ENCODE peak calls at places on chromosomes 11 and 22, in seven cellular contexts. F, B, L, S, D, N and Z are unnamed samples.

GRCh38 chr11:1301220-1302000 is 8.0 kb downstream of the TOLLIP start:
- DNase-seq in L (no peak), D (no peak), B (peak), F (no peak), N (no peak), S (peak), Z (no peak)

GRCh38 chr11:1628506-1629325 is 859 bp upstream of the KRTAP5-5 start:
- DNase-seq in D (peak), L (no peak), S (peak), F (peak), N (no peak), B (peak), Z (peak)

GRCh38 chr22:22037229-22037628 is 54.6 kb upstream of the TOP3B start:
- DNase-seq in N (no peak), S (no peak), D (no peak), F (no peak), B (no peak), L (no peak), Z (peak)

GRCh38 chr22:37225481-37225880 is 13.2 kb upstream of the SSTR3 start:
- DNase-seq in B (no peak), N (no peak), L (no peak), S (no peak), F (no peak), D (no peak), Z (no peak)

GRCh38 chr11:133843454-133843987 is 1.8 kb downstream of the SPATA19 start:
- DNase-seq in B (no peak), L (no peak), F (no peak), N (no peak), D (no peak), S (no peak), Z (no peak)

GRCh38 chr22:46085831-46086576 is 64.3 kb upstream of the PPARA start:
- DNase-seq in D (peak), F (no peak), N (no peak), L (peak), S (no peak), B (peak), Z (no peak)

GRCh38 chr22:37254206-37254866 is 10.3 kb upstream of the RAC2 start:
- DNase-seq in D (no peak), N (no peak), F (no peak), S (no peak), B (no peak), L (no peak), Z (no peak)

GRCh38 chr22:24503137-24503850 is 8.2 kb downstream of the UPB1 start:
- DNase-seq in S (peak), N (no peak), L (no peak), B (peak), D (peak), F (peak), Z (no peak)

GRCh38 chr22:37310075-37310606 is 27.8 kb downstream of the CYTH4 start:
- DNase-seq in B (no peak), N (no peak), F (no peak), D (no peak), S (no peak), L (no peak), Z (no peak)

GRCh38 chr11:2387266-2387982 is 10.3 kb downstream of the CD81 start:
- DNase-seq in D (peak), B (no peak), N (no peak), L (no peak), S (no peak), F (no peak), Z (no peak)

GRCh38 chr11:62919898-62920640 is 1.1 kb downstream of the CHRM1 start:
- DNase-seq in B (no peak), D (no peak), S (no peak), F (no peak), L (no peak), N (no peak), Z (no peak)